ENCODE peak calls at places on chromosomes 1 and 21, in seven cellular contexts. J is GDM1, S is ascending aorta, P is brain pericyte, G is NCI-H345, K is HFFc6, I is fibroblast of the aortic adventitia. Y is an unnamed sample.

GRCh38 chr1:116711061-116711582 is 43.1 kb upstream of the CD2 start:
- DNase-seq in J (peak), S (no peak), P (no peak), G (peak), K (no peak), I (no peak), Y (no peak)

GRCh38 chr1:110472546-110472945 is 21.6 kb downstream of the PROK1 start:
- DNase-seq in J (no peak), S (no peak), P (no peak), G (no peak), K (no peak), I (no peak), Y (no peak)

GRCh38 chr1:2539312-2539907 is 9.3 kb upstream of the HES5 start:
- DNase-seq in J (no peak), S (no peak), P (no peak), G (no peak), K (no peak), I (no peak), Y (no peak)

GRCh38 chr1:175572932-175573871 is 170.2 kb downstream of the TNR start:
- DNase-seq in J (no peak), S (no peak), P (no peak), G (peak), K (no peak), I (no peak), Y (no peak)

GRCh38 chr1:238485062-238485905 is 594.6 kb upstream of the ZP4 start:
- DNase-seq in J (no peak), S (no peak), P (peak), G (no peak), K (peak), I (peak), Y (peak)

GRCh38 chr21:37450385-37451044 is 83.9 kb downstream of the DYRK1A start:
- DNase-seq in J (no peak), S (no peak), P (no peak), G (no peak), K (peak), I (peak), Y (peak)

GRCh38 chr1:218164111-218164929 is 120.8 kb upstream of the RRP15 start:
- DNase-seq in J (no peak), S (no peak), P (no peak), G (peak), K (peak), I (peak), Y (peak)

GRCh38 chr1:243902100-243902499 is 52.1 kb upstream of the AKT3 start:
- DNase-seq in J (no peak), S (no peak), P (no peak), G (no peak), K (no peak), I (no peak), Y (no peak)

GRCh38 chr21:27021046-27021445 is 54.2 kb upstream of the ADAMTS5 start:
- DNase-seq in J (no peak), S (no peak), P (no peak), G (no peak), K (no peak), I (peak), Y (no peak)

GRCh38 chr21:29175408-29176147 is 45.1 kb downstream of the MAP3K7CL start:
- DNase-seq in J (no peak), S (no peak), P (peak), G (no peak), K (no peak), I (peak), Y (peak)

GRCh38 chr1:10555635-10556429 is 81.1 kb downstream of the PEX14 start:
- DNase-seq in J (no peak), S (no peak), P (no peak), G (no peak), K (no peak), I (no peak), Y (no peak)

GRCh38 chr1:25727819-25728286 is 72.1 kb upstream of the SELENON start:
- DNase-seq in J (no peak), S (peak), P (no peak), G (peak), K (no peak), I (peak), Y (peak)

GRCh38 chr21:41045534-41046268 is 122.3 kb upstream of the BACE2 start:
- DNase-seq in J (no peak), S (no peak), P (no peak), G (peak), K (no peak), I (no peak), Y (no peak)

GRCh38 chr1:7948950-7949349 is 8.3 kb upstream of the TNFRSF9 start:
- DNase-seq in J (no peak), S (peak), P (no peak), G (no peak), K (peak), I (peak), Y (peak)

Y was measured in choroid plexus epithelial cell.